ENCODE peak calls at places on chromosomes 13 and 19, in four cellular contexts. Y, G, B and J are unnamed samples.

GRCh38 chr19:54606230-54606629 is 12.8 kb downstream of the LILRA1 start:
- DNase-seq in Y (no peak), G (no peak), B (no peak), J (no peak)

GRCh38 chr19:19232231-19232630 is 20.5 kb downstream of the NCAN start:
- DNase-seq in G (no peak), B (no peak), Y (no peak), J (no peak)

GRCh38 chr19:42928896-42929295 is 8.1 kb downstream of the PSG7 start:
- DNase-seq in Y (no peak), B (no peak), G (no peak), J (no peak)

GRCh38 chr19:37763488-37763887 is 15.9 kb downstream of the ZNF573 start:
- DNase-seq in Y (no peak), G (no peak), B (peak), J (no peak)

GRCh38 chr19:33407716-33408115 is 34.2 kb downstream of the CEBPG start:
- DNase-seq in G (no peak), Y (no peak), B (no peak), J (no peak)

GRCh38 chr13:23378009-23378632 is 55.4 kb downstream of the SACS start:
- DNase-seq in Y (peak), G (no peak), B (no peak), J (no peak)

GRCh38 chr19:16957151-16957662 is 68.4 kb downstream of the F2RL3 start:
- DNase-seq in G (no peak), B (no peak), Y (no peak), J (no peak)

GRCh38 chr19:56155124-56155687 is 14.1 kb downstream of the ZNF444 start:
- DNase-seq in B (no peak), Y (no peak), G (no peak), J (peak)

GRCh38 chr13:59710995-59711701 is 452.6 kb downstream of the DIAPH3 start:
- DNase-seq in G (no peak), Y (no peak), B (no peak), J (no peak)

GRCh38 chr13:20411638-20412342 is 113.9 kb downstream of the CRYL1 start:
- DNase-seq in Y (no peak), G (no peak), B (no peak), J (no peak)